ENCODE peak calls at places on chromosome 18, in eight cellular contexts. N is sigmoid colon, W is IMR-90, M is HCT116, Y is A549, C is transverse colon, S is right lobe of liver, Z is stomach. V is an unnamed sample.

GRCh38 chr18:39761273-39761672 is 2193.8 kb upstream of the PIK3C3 start:
- DNase-seq in W (no peak), S (no peak), M (no peak), Y (no peak), C (no peak), N (no peak), Z (no peak), V (no peak)

GRCh38 chr18:13418013-13418710 is 199.6 kb downstream of the LDLRAD4 start:
- DNase-seq in M (no peak), Z (no peak), C (peak), N (no peak), Y (no peak), W (no peak), S (peak), V (peak)

GRCh38 chr18:45325791-45326190 is 289.5 kb upstream of the SLC14A2 start:
- DNase-seq in Z (no peak), S (no peak), N (no peak), Y (no peak), W (no peak), M (no peak), C (no peak), V (no peak)

GRCh38 chr18:2303517-2304238 is 267.6 kb downstream of the METTL4 start:
- DNase-seq in N (no peak), M (no peak), W (no peak), Y (peak), S (no peak), C (no peak), Z (no peak), V (no peak)

GRCh38 chr18:76376668-76377358 is 118.2 kb downstream of the ZNF516 start:
- DNase-seq in W (no peak), Z (no peak), Y (no peak), M (no peak), N (peak), C (no peak), S (no peak), V (peak)

GRCh38 chr18:27862056-27862682 is 314.8 kb downstream of the CDH2 start:
- DNase-seq in M (no peak), C (no peak), Z (no peak), N (no peak), S (no peak), W (no peak), Y (no peak), V (no peak)

GRCh38 chr18:44744206-44745180 is 63.8 kb downstream of the SETBP1 start:
- DNase-seq in N (peak), S (no peak), C (no peak), M (no peak), W (no peak), Z (no peak), Y (no peak), V (no peak)

GRCh38 chr18:50356036-50356945 is 18.6 kb upstream of the SKA1 start:
- DNase-seq in Z (no peak), Y (no peak), W (no peak), S (peak), C (no peak), N (no peak), M (peak), V (no peak)

GRCh38 chr18:5431836-5432575 is 111.8 kb downstream of the EPB41L3 start:
- DNase-seq in N (no peak), Y (no peak), W (no peak), Z (no peak), C (no peak), M (no peak), S (no peak), V (no peak)

GRCh38 chr18:58263055-58263732 is 219.2 kb downstream of the NEDD4L start:
- DNase-seq in W (peak), N (no peak), Z (no peak), Y (no peak), C (no peak), M (peak), S (no peak), V (no peak)

GRCh38 chr18:65752625-65753325 is 2.0 kb downstream of the CDH7 start:
- DNase-seq in Y (no peak), N (no peak), Z (no peak), C (no peak), M (no peak), W (no peak), S (no peak), V (no peak)

GRCh38 chr18:5506174-5506573 is 37.6 kb downstream of the EPB41L3 start:
- DNase-seq in S (no peak), Y (no peak), W (no peak), C (no peak), N (no peak), Z (no peak), M (no peak), V (no peak)

DNA sequence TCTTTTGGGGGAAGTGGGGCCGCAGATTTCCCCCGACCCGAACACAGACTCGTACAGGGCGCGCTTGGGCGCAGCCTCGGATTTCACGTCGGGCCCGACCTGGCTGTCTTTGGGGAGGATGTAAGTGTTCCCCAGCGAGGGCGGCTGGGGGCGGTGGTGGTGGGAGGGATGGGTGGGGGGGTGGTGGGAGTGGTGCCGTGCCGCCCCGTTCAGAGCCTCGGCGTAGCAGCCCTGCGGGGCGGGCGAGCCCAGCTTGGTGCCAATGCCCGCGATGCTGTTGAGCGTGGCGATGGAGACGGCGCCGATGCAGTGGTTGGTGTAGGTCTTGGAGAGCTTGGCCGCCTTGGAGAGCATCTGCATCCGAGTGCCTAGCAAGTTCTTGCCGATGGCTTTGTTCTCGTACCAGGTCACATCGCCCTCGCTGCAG is 1.5 kb downstream of the KCTD1 start:
- DNase-seq in S (peak), W (no peak), M (no peak), C (no peak), N (no peak), Z (no peak), Y (no peak), V (no peak)
- H3K4me3 ChIP-seq in S (no peak), W (no peak), M (no peak), C (no peak), N (peak), Z (peak), Y (peak), V (no peak)

GRCh38 chr18:31553800-31554199 is 37.9 kb upstream of the TTR start:
- DNase-seq in Z (no peak), M (peak), N (no peak), C (no peak), S (no peak), Y (no peak), W (no peak), V (no peak)
- TF ChIP-seq CTCF in Z (no peak), M (peak), N (no peak), C (no peak), S (no peak), Y (no peak), W (peak), V (no peak)

DNA sequence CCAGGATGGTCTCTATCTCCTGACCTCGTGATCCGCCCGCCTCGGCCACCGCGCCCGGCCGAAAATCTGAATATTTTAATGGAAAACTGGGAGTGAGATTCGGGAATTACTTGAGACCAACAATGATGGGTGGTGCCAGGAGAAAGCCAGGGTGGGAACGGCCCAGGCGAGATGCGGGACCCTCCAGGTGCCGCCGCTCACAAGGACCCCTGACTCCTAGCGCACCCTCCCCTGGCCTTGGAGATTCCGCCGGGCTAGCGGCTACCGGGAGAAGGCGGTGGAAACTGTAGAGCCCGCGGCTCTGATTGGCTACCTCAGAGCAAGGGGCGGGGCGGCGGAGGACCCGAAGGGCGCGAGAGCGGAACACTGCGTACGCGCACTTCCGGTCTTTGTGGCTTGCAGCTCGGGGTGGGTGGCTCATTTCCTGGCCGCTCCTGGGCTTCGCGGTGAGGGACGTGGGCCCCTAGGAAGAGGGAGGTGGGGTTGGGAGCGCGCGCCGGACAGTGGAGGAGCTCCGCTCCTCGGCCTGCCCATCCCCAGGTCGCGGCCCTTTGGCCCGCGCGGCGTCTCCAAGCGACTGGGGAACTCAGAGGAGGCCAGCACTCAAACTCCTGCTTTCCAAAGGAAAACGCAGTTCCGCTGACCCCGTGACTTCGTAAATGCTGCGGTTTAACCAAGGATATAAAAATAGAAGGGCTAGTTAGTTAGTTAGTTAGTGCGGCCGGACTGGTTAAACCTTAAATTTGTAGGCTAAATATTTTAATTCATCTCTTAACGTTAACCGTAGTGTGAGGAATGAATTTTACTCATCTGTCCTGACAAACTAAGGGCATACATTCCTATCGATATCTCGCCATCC is at the start of gene ZNF397:
- DNase-seq in S (peak), Y (peak), C (peak), N (peak), W (peak), Z (peak), M (peak), V (peak)
- TF ChIP-seq POLR2A in S (peak), Y (peak), C (peak), N (peak), W (peak), Z (no peak), M (peak), V (no peak)

GRCh38 chr18:62509779-62510178 is 13.0 kb upstream of the ZCCHC2 start:
- DNase-seq in C (no peak), M (no peak), W (no peak), Y (no peak), N (no peak), Z (no peak), S (no peak), V (no peak)

GRCh38 chr18:62510744-62511143 is 12.1 kb upstream of the ZCCHC2 start:
- DNase-seq in S (no peak), M (no peak), Y (no peak), W (no peak), C (no peak), N (no peak), Z (no peak), V (no peak)

GRCh38 chr18:62500966-62501591 is 21.7 kb upstream of the ZCCHC2 start:
- DNase-seq in C (no peak), W (no peak), Y (no peak), S (no peak), Z (no peak), N (no peak), M (no peak), V (no peak)

GRCh38 chr18:62505669-62506494 is 16.9 kb upstream of the ZCCHC2 start:
- DNase-seq in W (no peak), M (no peak), Y (no peak), Z (no peak), C (no peak), S (no peak), N (no peak), V (no peak)

GRCh38 chr18:62506495-62507143 is 16.2 kb upstream of the ZCCHC2 start:
- DNase-seq in Y (no peak), W (no peak), S (no peak), M (no peak), C (no peak), Z (no peak), N (no peak), V (no peak)
- H3K4me3 ChIP-seq in Y (peak), W (peak), S (peak), M (no peak), C (peak), Z (peak), N (peak), V (no peak)

GRCh38 chr18:79798346-79798998 is 734 bp downstream of the KCNG2 start:
- DNase-seq in W (no peak), M (no peak), Y (no peak), Z (no peak), C (no peak), S (no peak), N (peak), V (no peak)

GRCh38 chr18:79798999-79799370 is 1.2 kb downstream of the KCNG2 start:
- DNase-seq in Z (no peak), C (no peak), Y (no peak), M (no peak), N (no peak), W (no peak), S (no peak), V (no peak)

GRCh38 chr18:79796531-79797390 is 977 bp upstream of the KCNG2 start:
- DNase-seq in W (no peak), Z (no peak), S (no peak), N (peak), M (no peak), C (no peak), Y (no peak), V (no peak)

GRCh38 chr18:79796016-79796415 is 1.7 kb upstream of the KCNG2 start:
- DNase-seq in S (no peak), C (no peak), M (no peak), N (peak), Z (no peak), Y (no peak), W (no peak), V (no peak)

GRCh38 chr18:79797518-79798345 is at the start of gene KCNG2:
- DNase-seq in N (peak), S (no peak), C (no peak), M (no peak), W (no peak), Y (no peak), Z (no peak), V (no peak)
- TF ChIP-seq CTCF in N (no peak), S (no peak), C (no peak), M (no peak), W (peak), Y (peak), Z (no peak), V (no peak)

GRCh38 chr18:8365528-8365927 is 243.7 kb upstream of the RAB12 start:
- DNase-seq in N (no peak), W (no peak), Y (no peak), S (no peak), Z (no peak), C (no peak), M (no peak), V (no peak)

GRCh38 chr18:8365006-8365405 is 244.2 kb upstream of the RAB12 start:
- DNase-seq in C (no peak), N (no peak), Y (no peak), Z (no peak), S (no peak), W (no peak), M (no peak), V (no peak)

GRCh38 chr18:8364385-8364784 is 244.9 kb upstream of the RAB12 start:
- DNase-seq in C (no peak), Y (no peak), M (no peak), N (no peak), S (no peak), W (no peak), Z (no peak), V (no peak)

GRCh38 chr18:8361941-8362471 is 247.2 kb upstream of the RAB12 start:
- DNase-seq in Z (no peak), Y (no peak), N (no peak), M (no peak), S (no peak), C (no peak), W (no peak), V (no peak)

GRCh38 chr18:8362863-8363262 is 246.4 kb upstream of the RAB12 start:
- DNase-seq in Y (no peak), S (no peak), N (no peak), M (no peak), C (no peak), W (no peak), Z (no peak), V (no peak)
- TF ChIP-seq POLR2A in Y (no peak), S (no peak), N (no peak), M (no peak), C (no peak), W (no peak), Z (no peak), V (no peak)

DNA sequence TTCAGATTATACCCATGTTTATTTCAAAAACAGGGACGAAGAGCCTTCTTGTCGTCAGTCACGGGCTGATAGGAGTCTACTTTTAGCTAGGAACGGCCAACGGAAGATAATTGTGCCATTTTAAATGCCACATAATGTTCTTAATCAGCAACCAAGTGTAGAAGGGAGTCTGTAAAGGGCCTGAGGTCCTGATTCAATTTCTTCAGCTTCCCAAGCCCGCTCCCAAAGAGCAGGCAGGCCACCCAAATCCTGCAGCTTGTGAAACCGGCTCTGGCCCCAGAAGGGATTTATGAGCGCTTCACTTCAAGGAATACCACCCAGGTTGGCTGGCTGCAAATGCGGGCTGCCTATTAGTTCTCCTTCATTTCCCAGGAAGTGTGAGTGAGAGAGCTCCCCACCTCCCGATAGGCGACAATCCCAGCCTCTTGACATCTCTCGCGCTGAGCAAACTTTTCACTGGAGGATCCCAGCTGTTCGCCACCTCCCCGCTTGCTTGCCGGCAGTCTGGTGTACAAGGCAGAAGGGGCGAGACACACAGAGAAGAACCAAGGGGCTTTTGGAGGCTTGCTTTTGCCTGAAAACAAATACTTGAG is 272.9 kb downstream of the CDH20 start:
- DNase-seq in N (no peak), M (no peak), W (peak), Y (no peak), C (no peak), S (no peak), Z (no peak), V (peak)
- H3K4me3 ChIP-seq in N (peak), M (peak), W (peak), Y (peak), C (no peak), S (no peak), Z (peak), V (peak)

DNA sequence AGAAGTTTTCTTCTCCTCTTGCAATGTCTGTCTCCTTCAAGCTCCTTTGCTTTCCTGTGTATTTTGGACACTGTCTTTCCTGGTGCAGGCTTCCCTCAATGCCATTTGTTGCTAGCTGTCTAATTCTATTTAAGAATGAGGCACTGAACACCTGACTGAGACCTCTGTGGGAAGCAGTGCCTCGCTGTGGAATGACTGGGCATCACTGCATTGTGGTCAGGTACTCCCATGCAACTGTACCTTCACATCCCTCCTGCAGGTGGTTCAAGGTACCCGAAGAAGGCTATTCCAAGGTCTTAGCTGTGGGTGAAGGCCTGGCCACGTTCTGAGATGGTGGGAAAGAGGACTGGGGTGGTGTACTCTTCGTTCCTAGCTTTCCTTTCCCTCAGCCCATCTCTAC is 152.8 kb upstream of the CTAGE1 start:
- DNase-seq in C (no peak), S (no peak), W (no peak), Z (no peak), Y (no peak), N (no peak), M (no peak), V (no peak)
- TF ChIP-seq CTCF in C (no peak), S (no peak), W (no peak), Z (no peak), Y (no peak), N (no peak), M (no peak), V (no peak)

GRCh38 chr18:21612125-21613100 is at the start of gene SNRPD1:
- DNase-seq in N (peak), M (peak), C (peak), Z (peak), S (peak), Y (peak), W (peak), V (peak)
- TF ChIP-seq POLR2A in N (no peak), M (peak), C (peak), Z (no peak), S (peak), Y (peak), W (peak), V (no peak)

GRCh38 chr18:29821544-29821943 is 1221.0 kb downstream of the DSC3 start:
- DNase-seq in C (no peak), Z (no peak), Y (no peak), S (no peak), W (no peak), N (no peak), M (no peak), V (no peak)

DNA sequence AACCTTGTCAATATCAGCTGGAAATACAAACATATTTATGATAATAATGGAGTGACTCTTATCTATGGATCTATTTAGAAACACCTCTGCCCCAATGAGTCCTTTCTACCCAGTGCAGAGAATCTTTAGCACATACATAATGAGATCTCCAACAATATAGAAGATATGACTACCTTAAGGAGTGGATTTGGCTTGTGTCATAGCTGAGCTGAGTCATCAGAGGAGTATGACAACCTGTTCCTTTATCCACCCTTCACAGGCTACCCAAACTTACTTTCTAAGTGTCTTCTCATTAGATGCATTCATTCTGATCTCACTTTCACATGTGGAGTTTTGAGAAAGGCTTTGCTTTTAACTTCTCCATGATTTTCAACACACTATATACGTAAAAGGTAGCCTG is 1218.9 kb downstream of the DSC3 start:
- DNase-seq in N (no peak), C (no peak), Z (no peak), W (no peak), S (no peak), Y (no peak), M (no peak), V (no peak)
- H3K4me3 ChIP-seq in N (no peak), C (no peak), Z (no peak), W (no peak), S (no peak), Y (no peak), M (no peak), V (no peak)